ENCODE peak calls at places on chromosome 16, in ten cellular contexts. U is neural crest cell, D is activated T-helper 1 cell treated with Interleukin-2 at 50 U/mL for 16 hours, W is left kidney, G is GM13977, R is endothelial cell, I is HEK293T, M is cardiac fibroblast, N is skeletal muscle cell, Z is AG20443. V is an unnamed sample.

GRCh38 chr16:59905131-59905530 is 1171.0 kb upstream of the GOT2 start:
- DNase-seq in N (no peak), M (no peak), Z (no peak), I (no peak), R (no peak), D (no peak), W (no peak), G (no peak), U (no peak), V (no peak)

GRCh38 chr16:73142069-73142880 is 94.3 kb upstream of the ZFHX3 start:
- DNase-seq in G (no peak), I (no peak), W (no peak), Z (no peak), N (no peak), U (no peak), M (no peak), D (no peak), R (no peak), V (no peak)

GRCh38 chr16:23694707-23695373 is 16.2 kb downstream of the PLK1 start:
- DNase-seq in G (no peak), D (no peak), Z (peak), W (peak), M (peak), U (peak), R (peak), I (peak), N (no peak), V (peak)

GRCh38 chr16:70438983-70439862 is at the start of gene ST3GAL2:
- DNase-seq in G (peak), W (peak), I (peak), R (peak), U (peak), N (peak), D (peak), Z (peak), M (peak), V (peak)

GRCh38 chr16:22684282-22685161 is 129.4 kb upstream of the HS3ST2 start:
- DNase-seq in I (no peak), W (no peak), M (peak), D (no peak), G (no peak), R (no peak), N (no peak), Z (peak), U (no peak), V (no peak)

GRCh38 chr16:11596572-11597226 is 10.0 kb upstream of the LITAF start:
- DNase-seq in I (no peak), W (peak), R (no peak), D (no peak), G (no peak), N (no peak), M (no peak), Z (no peak), U (no peak), V (no peak)

GRCh38 chr16:85430523-85431381 is 182.4 kb upstream of the GSE1 start:
- DNase-seq in U (no peak), N (no peak), R (no peak), D (no peak), G (no peak), I (no peak), Z (no peak), W (no peak), M (no peak), V (peak)

GRCh38 chr16:8537691-8538342 is 52.5 kb downstream of the TMEM114 start:
- DNase-seq in D (no peak), G (no peak), M (no peak), Z (no peak), W (no peak), N (no peak), R (no peak), I (no peak), U (no peak), V (no peak)

GRCh38 chr16:87784812-87785211 is 19.0 kb upstream of the KLHDC4 start:
- DNase-seq in I (no peak), N (no peak), W (peak), Z (peak), G (no peak), U (no peak), M (peak), D (no peak), R (no peak), V (peak)

GRCh38 chr16:3954411-3954921 is 74.0 kb upstream of the CREBBP start:
- DNase-seq in N (no peak), W (peak), R (no peak), M (peak), Z (no peak), I (no peak), U (no peak), G (no peak), D (no peak), V (peak)

V was measured in retina.